ENCODE peak calls at places on chromosomes 12 and 14, in eight cellular contexts. X, G, K, C, D, A, P and B are unnamed samples.
A peak's percentile ranks its signal among the peaks of the same experiment; 100 is the strongest.

GRCh38 chr12:124030510-124030909 is 57.5 kb downstream of the ZNF664 start:
- DNase-seq in X (no peak), G (peak; percentile 95), K (peak; percentile 69), C (no peak), D (no peak), A (peak; percentile 61), P (peak; percentile 66), B (no peak)

GRCh38 chr12:91111366-91112321 is at the start of gene LUM:
- DNase-seq in X (no peak), G (peak; percentile 50), K (peak; percentile 35), C (peak; percentile 30), D (no peak), A (peak; percentile 72), P (peak; percentile 58), B (no peak)

GRCh38 chr12:71840226-71840847 is 778 bp downstream of the TBC1D15 start:
- DNase-seq in X (no peak), G (peak; percentile 71), K (no peak), C (peak; percentile 14), D (no peak), A (peak; percentile 72), P (peak; percentile 86), B (no peak)

GRCh38 chr14:29820785-29821184 is 106.9 kb downstream of the PRKD1 start:
- DNase-seq in X (no peak), G (no peak), K (no peak), C (no peak), D (no peak), A (no peak), P (no peak), B (no peak)

GRCh38 chr14:105971593-105972500 is 445.5 kb downstream of the TMEM121 start:
- DNase-seq in X (peak; percentile 66), G (no peak), K (no peak), C (no peak), D (no peak), A (no peak), P (no peak), B (no peak)

GRCh38 chr12:2185751-2186341 is 133.1 kb downstream of the CACNA1C start:
- DNase-seq in X (no peak), G (no peak), K (no peak), C (no peak), D (no peak), A (no peak), P (no peak), B (no peak)

GRCh38 chr12:88334271-88334670 is 192.2 kb downstream of the TMTC3 start:
- DNase-seq in X (no peak), G (no peak), K (no peak), C (no peak), D (no peak), A (peak; percentile 72), P (peak; percentile 30), B (no peak)

GRCh38 chr12:122020795-122021192 is 890 bp upstream of the BCL7A start:
- DNase-seq in X (no peak), G (no peak), K (no peak), C (no peak), D (no peak), A (no peak), P (no peak), B (no peak)

GRCh38 chr12:12685305-12685704 is 10.7 kb downstream of the GPR19 start:
- DNase-seq in X (no peak), G (no peak), K (no peak), C (no peak), D (no peak), A (no peak), P (no peak), B (no peak)

DNA sequence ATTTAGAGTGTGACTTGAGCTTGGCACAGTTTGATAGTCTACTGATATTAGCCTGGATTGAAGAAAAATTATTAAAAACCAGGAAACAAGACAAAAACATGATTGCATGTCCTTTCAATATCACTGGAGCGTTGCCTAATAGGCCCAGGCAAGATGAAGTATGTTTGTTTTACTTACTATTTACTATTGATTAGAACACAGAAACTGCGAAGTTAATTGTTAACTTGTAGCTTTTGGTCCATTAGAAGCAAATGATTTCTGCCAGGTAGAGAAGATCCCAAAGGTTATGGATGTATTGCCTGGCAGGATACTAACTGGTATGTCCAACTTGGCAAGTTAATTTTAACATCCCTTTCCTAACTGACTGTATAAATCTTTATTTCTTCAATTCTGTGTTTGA is 268.9 kb downstream of the ETNK1 start:
- DNase-seq in X (no peak), G (no peak), K (no peak), C (no peak), D (no peak), A (no peak), P (no peak), B (no peak)
- TF ChIP-seq CTCF in X (no peak), G (no peak), K (no peak), C (no peak), D (no peak), A (no peak), P (no peak), B (no peak)

GRCh38 chr14:102772781-102773570 is 4.3 kb upstream of the TRAF3 start:
- DNase-seq in X (no peak), G (no peak), K (peak; percentile 41), C (no peak), D (no peak), A (no peak), P (peak; percentile 32), B (no peak)
- TF ChIP-seq CTCF in X (no peak), G (peak; percentile 28), K (peak; percentile 29), C (no peak), D (no peak), A (no peak), P (peak; percentile 27), B (no peak)

DNA sequence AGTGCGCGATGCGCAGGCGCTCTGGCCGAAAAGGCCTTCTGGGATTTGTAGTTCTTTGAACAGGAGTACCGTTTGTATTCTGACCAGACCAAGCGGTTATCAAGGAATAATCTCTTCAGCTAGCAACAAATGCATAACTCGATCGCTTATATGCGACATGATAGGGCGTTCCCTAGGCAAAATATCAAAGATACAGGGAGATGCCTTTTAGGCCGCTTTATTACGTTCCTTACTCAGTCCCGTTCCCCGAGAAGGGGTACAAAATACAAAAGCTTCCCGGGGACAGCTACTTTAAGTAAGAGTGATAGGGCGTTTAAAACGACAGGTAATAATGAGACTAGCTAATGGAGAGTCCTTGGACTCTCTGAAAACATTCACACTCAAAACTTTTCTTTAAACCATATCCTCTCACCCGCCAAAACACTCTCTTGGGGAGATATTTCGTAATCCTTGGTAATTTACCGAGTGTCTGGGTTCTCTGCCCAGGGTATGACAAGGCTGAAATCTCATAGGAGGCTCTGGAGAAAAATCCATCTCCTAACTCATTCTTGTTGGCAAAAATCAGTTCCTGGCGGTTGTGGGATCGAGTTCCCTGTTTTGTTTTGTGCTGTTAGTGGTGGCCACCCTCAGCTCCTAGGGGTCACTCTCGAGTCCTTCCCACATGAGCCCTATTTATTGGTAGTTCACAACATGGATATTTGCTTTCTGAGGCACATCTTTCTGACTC is 412 bp upstream of the SNW1 start:
- DNase-seq in X (no peak), G (peak; percentile 13), K (peak; percentile 35), C (peak; percentile 40), D (peak; percentile 73), A (no peak), P (peak; percentile 95), B (no peak)
- TF ChIP-seq CTCF in X (no peak), G (peak; percentile 64), K (peak; percentile 29), C (no peak), D (no peak), A (peak; percentile 23), P (peak; percentile 43), B (no peak)

GRCh38 chr14:34496007-34496678 is 34.1 kb upstream of the SPTSSA start:
- DNase-seq in X (no peak), G (no peak), K (no peak), C (no peak), D (no peak), A (no peak), P (no peak), B (no peak)

GRCh38 chr14:34498684-34499412 is 36.8 kb upstream of the SPTSSA start:
- DNase-seq in X (no peak), G (peak; percentile 30), K (peak; percentile 28), C (peak; percentile 68), D (no peak), A (peak; percentile 44), P (peak; percentile 45), B (no peak)

GRCh38 chr14:34501997-34502396 is 37.5 kb downstream of the EAPP start:
- DNase-seq in X (no peak), G (no peak), K (no peak), C (no peak), D (no peak), A (peak; percentile 42), P (peak; percentile 30), B (no peak)

GRCh38 chr14:34501004-34501580 is 38.4 kb downstream of the EAPP start:
- DNase-seq in X (no peak), G (no peak), K (no peak), C (no peak), D (no peak), A (peak; percentile 45), P (no peak), B (no peak)

GRCh38 chr14:34496679-34497513 is 34.9 kb upstream of the SPTSSA start:
- DNase-seq in X (peak; percentile 92), G (peak; percentile 98), K (no peak), C (peak; percentile 78), D (peak; percentile 87), A (peak; percentile 100), P (peak; percentile 100), B (peak; percentile 31)
- TF ChIP-seq CTCF in X (no peak), G (peak; percentile 67), K (peak; percentile 37), C (no peak), D (no peak), A (peak; percentile 44), P (peak; percentile 43), B (no peak)

GRCh38 chr14:102213984-102214658 is 74.4 kb downstream of the WDR20 start:
- DNase-seq in X (no peak), G (no peak), K (no peak), C (no peak), D (peak; percentile 52), A (no peak), P (no peak), B (no peak)
- TF ChIP-seq CTCF in X (no peak), G (peak; percentile 67), K (peak; percentile 24), C (no peak), D (no peak), A (peak; percentile 14), P (peak; percentile 12), B (no peak)

DNA sequence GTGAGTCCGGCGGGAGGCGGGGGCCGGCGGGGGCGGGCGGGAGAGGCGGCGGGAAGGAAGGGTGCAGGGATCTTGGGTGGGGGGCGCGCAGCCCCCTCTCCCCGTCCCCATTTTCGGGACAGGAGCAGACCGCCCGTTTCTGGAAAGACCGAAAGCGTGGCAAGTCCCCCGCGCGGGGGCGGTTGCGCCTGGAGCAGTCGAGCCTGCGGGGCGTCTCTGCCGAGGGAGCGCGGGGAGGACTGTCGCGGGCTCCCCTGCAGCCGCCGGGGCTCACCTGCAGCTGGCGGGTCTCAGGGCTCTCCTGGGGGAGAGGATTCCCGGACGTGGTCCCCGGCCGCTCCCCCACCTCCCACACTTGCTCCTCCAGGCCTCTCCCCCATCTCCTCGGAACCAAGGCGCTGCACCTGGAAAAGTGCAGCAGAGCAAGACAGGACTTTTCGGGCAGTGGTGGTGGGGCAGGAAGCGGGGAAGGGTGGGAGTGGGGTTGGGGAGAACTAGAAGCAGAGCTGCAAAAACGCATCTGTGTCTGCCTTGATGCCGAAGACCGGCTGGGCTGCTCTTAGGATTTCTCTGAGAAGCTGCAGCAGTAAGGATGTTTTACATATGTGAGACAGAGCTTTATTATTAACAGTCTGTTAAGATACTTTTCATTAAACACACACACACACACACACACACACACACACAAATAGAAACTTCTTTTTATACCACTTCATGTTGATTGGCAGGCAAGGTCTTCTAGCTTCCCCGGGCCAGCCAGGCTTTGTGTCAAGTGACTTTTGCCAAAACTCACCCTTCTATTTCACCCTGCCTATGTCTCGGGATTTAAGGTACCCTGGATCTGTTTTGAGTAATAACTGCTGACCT is 680 bp downstream of the C12orf75 start:
- DNase-seq in X (peak; percentile 85), G (peak; percentile 11), K (no peak), C (peak; percentile 51), D (no peak), A (peak; percentile 34), P (peak; percentile 23), B (no peak)
- TF ChIP-seq CTCF in X (no peak), G (no peak), K (no peak), C (no peak), D (no peak), A (no peak), P (no peak), B (no peak)